ENCODE peak calls at places on chromosomes 3 and 15, in six cellular contexts. One of them, this sample, is unnamed.

GRCh38 chr3:120661106-120661962 is 20.7 kb downstream of the HGD start:
- DNase-seq in C1 segment of cervical spinal cord: no peak
- DNase-seq in left ventricle myocardium superior: no peak
- DNase-seq in astrocyte of the cerebellum: no peak
- DNase-seq in body of pancreas: no peak
- DNase-seq in pancreas: no peak
- DNase-seq in this sample: no peak

GRCh38 chr3:23567917-23568316 is 237.8 kb upstream of the UBE2E1 start:
- DNase-seq in C1 segment of cervical spinal cord: no peak
- DNase-seq in left ventricle myocardium superior: no peak
- DNase-seq in astrocyte of the cerebellum: peak; percentile 94
- DNase-seq in body of pancreas: no peak
- DNase-seq in pancreas: no peak
- DNase-seq in this sample: peak; percentile 76

GRCh38 chr3:115915061-115915460 is 291.8 kb downstream of the GAP43 start:
- DNase-seq in C1 segment of cervical spinal cord: no peak
- DNase-seq in left ventricle myocardium superior: no peak
- DNase-seq in astrocyte of the cerebellum: no peak
- DNase-seq in body of pancreas: no peak
- DNase-seq in pancreas: no peak
- DNase-seq in this sample: no peak

GRCh38 chr3:123349566-123350450 is 99.1 kb downstream of the ADCY5 start:
- DNase-seq in C1 segment of cervical spinal cord: no peak
- DNase-seq in left ventricle myocardium superior: no peak
- DNase-seq in astrocyte of the cerebellum: no peak
- DNase-seq in body of pancreas: no peak
- DNase-seq in pancreas: no peak
- DNase-seq in this sample: no peak

GRCh38 chr3:78799681-78800080 is 968.1 kb downstream of the ROBO1 start:
- DNase-seq in C1 segment of cervical spinal cord: no peak
- DNase-seq in left ventricle myocardium superior: no peak
- DNase-seq in astrocyte of the cerebellum: no peak
- DNase-seq in body of pancreas: no peak
- DNase-seq in pancreas: no peak
- DNase-seq in this sample: no peak

GRCh38 chr3:125003369-125003853 is 52.4 kb downstream of the HEG1 start:
- DNase-seq in C1 segment of cervical spinal cord: no peak
- DNase-seq in left ventricle myocardium superior: peak; percentile 75
- DNase-seq in astrocyte of the cerebellum: peak; percentile 51
- DNase-seq in body of pancreas: peak; percentile 44
- DNase-seq in pancreas: no peak
- DNase-seq in this sample: no peak

GRCh38 chr3:81726132-81726531 is 35.3 kb downstream of the GBE1 start:
- DNase-seq in C1 segment of cervical spinal cord: no peak
- DNase-seq in left ventricle myocardium superior: no peak
- DNase-seq in astrocyte of the cerebellum: no peak
- DNase-seq in body of pancreas: no peak
- DNase-seq in pancreas: no peak
- DNase-seq in this sample: peak; percentile 80

GRCh38 chr3:64539451-64540196 is 148.2 kb downstream of the ADAMTS9 start:
- DNase-seq in C1 segment of cervical spinal cord: no peak
- DNase-seq in left ventricle myocardium superior: peak; percentile 39
- DNase-seq in astrocyte of the cerebellum: peak; percentile 93
- DNase-seq in body of pancreas: peak; percentile 34
- DNase-seq in pancreas: no peak
- DNase-seq in this sample: peak; percentile 77

GRCh38 chr3:11244131-11244677 is 28.0 kb upstream of the ATG7 start:
- DNase-seq in C1 segment of cervical spinal cord: no peak
- DNase-seq in left ventricle myocardium superior: no peak
- DNase-seq in astrocyte of the cerebellum: no peak
- DNase-seq in body of pancreas: no peak
- DNase-seq in pancreas: no peak
- DNase-seq in this sample: peak; percentile 28

GRCh38 chr15:72599855-72600464 is 54.5 kb upstream of the GOLGA6B start:
- DNase-seq in C1 segment of cervical spinal cord: no peak
- DNase-seq in left ventricle myocardium superior: no peak
- DNase-seq in astrocyte of the cerebellum: peak; percentile 43
- DNase-seq in body of pancreas: peak; percentile 42
- DNase-seq in pancreas: no peak
- DNase-seq in this sample: peak; percentile 56

GRCh38 chr3:127776347-127776746 is 46.0 kb downstream of the MGLL start:
- DNase-seq in C1 segment of cervical spinal cord: no peak
- DNase-seq in left ventricle myocardium superior: no peak
- DNase-seq in astrocyte of the cerebellum: no peak
- DNase-seq in body of pancreas: no peak
- DNase-seq in pancreas: no peak
- DNase-seq in this sample: no peak

GRCh38 chr3:52299815-52300611 is 12.4 kb downstream of the GLYCTK start:
- DNase-seq in C1 segment of cervical spinal cord: no peak
- DNase-seq in left ventricle myocardium superior: peak; percentile 76
- DNase-seq in astrocyte of the cerebellum: no peak
- DNase-seq in body of pancreas: peak; percentile 79
- DNase-seq in pancreas: peak; percentile 83
- DNase-seq in this sample: peak; percentile 62

GRCh38 chr3:10945683-10946287 is 46.8 kb upstream of the SLC6A1 start:
- DNase-seq in C1 segment of cervical spinal cord: peak; percentile 43
- DNase-seq in left ventricle myocardium superior: peak; percentile 84
- DNase-seq in astrocyte of the cerebellum: no peak
- DNase-seq in body of pancreas: peak; percentile 64
- DNase-seq in pancreas: no peak
- DNase-seq in this sample: peak; percentile 43

GRCh38 chr3:112348945-112349344 is 16.0 kb downstream of the CD200 start:
- DNase-seq in C1 segment of cervical spinal cord: no peak
- DNase-seq in left ventricle myocardium superior: no peak
- DNase-seq in astrocyte of the cerebellum: no peak
- DNase-seq in body of pancreas: no peak
- DNase-seq in pancreas: no peak
- DNase-seq in this sample: no peak

GRCh38 chr15:29656636-29657475 is 165.4 kb downstream of the TJP1 start:
- DNase-seq in C1 segment of cervical spinal cord: no peak
- DNase-seq in left ventricle myocardium superior: no peak
- DNase-seq in astrocyte of the cerebellum: no peak
- DNase-seq in body of pancreas: peak; percentile 42
- DNase-seq in pancreas: no peak
- DNase-seq in this sample: no peak

GRCh38 chr3:24264748-24265158 is 229.9 kb downstream of the THRB start:
- DNase-seq in C1 segment of cervical spinal cord: no peak
- DNase-seq in left ventricle myocardium superior: no peak
- DNase-seq in astrocyte of the cerebellum: peak; percentile 33
- DNase-seq in body of pancreas: peak; percentile 29
- DNase-seq in pancreas: no peak
- DNase-seq in this sample: peak; percentile 58

GRCh38 chr3:179256813-179257212 is 5.9 kb upstream of the KCNMB3 start:
- DNase-seq in C1 segment of cervical spinal cord: no peak
- DNase-seq in left ventricle myocardium superior: no peak
- DNase-seq in astrocyte of the cerebellum: no peak
- DNase-seq in body of pancreas: no peak
- DNase-seq in pancreas: no peak
- DNase-seq in this sample: no peak

GRCh38 chr15:69976366-69976994 is 121.2 kb downstream of the TLE3 start:
- DNase-seq in C1 segment of cervical spinal cord: no peak
- DNase-seq in left ventricle myocardium superior: no peak
- DNase-seq in astrocyte of the cerebellum: peak; percentile 43
- DNase-seq in body of pancreas: peak; percentile 38
- DNase-seq in pancreas: no peak
- DNase-seq in this sample: peak; percentile 40

GRCh38 chr3:106534206-106534605 is 665.4 kb upstream of the CBLB start:
- DNase-seq in C1 segment of cervical spinal cord: no peak
- DNase-seq in left ventricle myocardium superior: no peak
- DNase-seq in astrocyte of the cerebellum: peak; percentile 84
- DNase-seq in body of pancreas: no peak
- DNase-seq in pancreas: no peak
- DNase-seq in this sample: peak; percentile 38

GRCh38 chr15:100206643-100207042 is 135.1 kb downstream of the ADAMTS17 start:
- DNase-seq in C1 segment of cervical spinal cord: no peak
- DNase-seq in left ventricle myocardium superior: no peak
- DNase-seq in astrocyte of the cerebellum: no peak
- DNase-seq in body of pancreas: no peak
- DNase-seq in pancreas: no peak
- DNase-seq in this sample: no peak

GRCh38 chr15:41169784-41170183 is 53.7 kb upstream of the INO80 start:
- DNase-seq in C1 segment of cervical spinal cord: no peak
- DNase-seq in left ventricle myocardium superior: no peak
- DNase-seq in astrocyte of the cerebellum: no peak
- DNase-seq in body of pancreas: no peak
- DNase-seq in pancreas: peak; percentile 18
- DNase-seq in this sample: no peak

GRCh38 chr3:157182879-157183278 is 22.9 kb upstream of the CCNL1 start:
- DNase-seq in C1 segment of cervical spinal cord: no peak
- DNase-seq in left ventricle myocardium superior: no peak
- DNase-seq in astrocyte of the cerebellum: no peak
- DNase-seq in body of pancreas: no peak
- DNase-seq in pancreas: no peak
- DNase-seq in this sample: no peak

GRCh38 chr3:60101628-60102027 is 1051.8 kb upstream of the CFAP20DC start:
- DNase-seq in C1 segment of cervical spinal cord: no peak
- DNase-seq in left ventricle myocardium superior: peak; percentile 41
- DNase-seq in astrocyte of the cerebellum: no peak
- DNase-seq in body of pancreas: peak; percentile 69
- DNase-seq in pancreas: peak; percentile 25
- DNase-seq in this sample: no peak

GRCh38 chr15:58773024-58773423 is 1.9 kb downstream of the MINDY2 start:
- DNase-seq in C1 segment of cervical spinal cord: no peak
- DNase-seq in left ventricle myocardium superior: no peak
- DNase-seq in astrocyte of the cerebellum: no peak
- DNase-seq in body of pancreas: no peak
- DNase-seq in pancreas: no peak
- DNase-seq in this sample: no peak

GRCh38 chr15:25829075-25829474 is 34.1 kb downstream of the ATP10A start:
- DNase-seq in C1 segment of cervical spinal cord: no peak
- DNase-seq in left ventricle myocardium superior: no peak
- DNase-seq in astrocyte of the cerebellum: no peak
- DNase-seq in body of pancreas: no peak
- DNase-seq in pancreas: no peak
- DNase-seq in this sample: no peak